ENCODE peak calls at places on chromosomes 3 and 15, in nine cellular contexts. C, Y, H, U, R, B, L, Q and M are unnamed samples.
A peak's percentile ranks its signal among the peaks of the same experiment; 100 is the strongest.

GRCh38 chr15:45265506-45265905 is 13.5 kb downstream of the SLC28A2 start:
- DNase-seq in R (no peak), B (no peak), Q (no peak), U (no peak), L (no peak), C (no peak), Y (no peak), H (no peak), M (no peak)

GRCh38 chr3:136783708-136784191 is 31.6 kb upstream of the STAG1 start:
- DNase-seq in C (peak; percentile 53), L (no peak), Y (no peak), H (peak; percentile 17), U (no peak), B (no peak), R (no peak), Q (peak; percentile 16), M (no peak)

GRCh38 chr3:101466465-101467309 is 46.3 kb downstream of the SENP7 start:
- DNase-seq in B (no peak), Q (peak; percentile 3), Y (no peak), L (no peak), H (no peak), C (no peak), R (peak; percentile 4), U (no peak), M (no peak)

GRCh38 chr3:129485681-129486056 is 42.8 kb upstream of the RHO start:
- DNase-seq in B (peak; percentile 72), R (no peak), U (peak; percentile 73), H (peak; percentile 100), Y (peak; percentile 71), L (peak; percentile 82), C (peak; percentile 98), Q (peak; percentile 99), M (no peak)

GRCh38 chr3:140731440-140732119 is 53.7 kb downstream of the TRIM42 start:
- DNase-seq in R (no peak), Q (no peak), Y (no peak), B (no peak), U (no peak), C (no peak), L (no peak), H (no peak), M (no peak)

GRCh38 chr3:11385329-11385728 is 113.1 kb downstream of the ATG7 start:
- DNase-seq in L (no peak), B (no peak), H (peak; percentile 46), Y (no peak), R (no peak), U (no peak), Q (no peak), C (no peak), M (no peak)

GRCh38 chr15:81160312-81161214 is 26.5 kb downstream of the CFAP161 start:
- DNase-seq in H (peak; percentile 94), L (no peak), U (peak; percentile 60), Q (peak; percentile 93), Y (peak; percentile 91), C (peak; percentile 95), B (peak; percentile 65), R (no peak), M (no peak)

GRCh38 chr3:189947948-189948723 is 172.6 kb downstream of the P3H2 start:
- DNase-seq in Q (peak; percentile 58), R (peak; percentile 34), C (peak; percentile 62), Y (no peak), U (no peak), B (no peak), H (peak; percentile 35), L (no peak), M (no peak)

GRCh38 chr3:5153074-5153473 is 31.0 kb downstream of the ARL8B start:
- DNase-seq in R (no peak), U (no peak), H (no peak), Q (no peak), Y (no peak), C (no peak), B (no peak), L (no peak), M (no peak)

GRCh38 chr3:105518806-105519418 is 152.2 kb downstream of the ALCAM start:
- DNase-seq in R (peak; percentile 20), H (peak; percentile 69), L (no peak), Q (peak; percentile 80), C (peak; percentile 81), Y (peak; percentile 38), B (no peak), U (no peak), M (no peak)

GRCh38 chr3:42051384-42052131 is 39.6 kb upstream of the TRAK1 start:
- DNase-seq in U (no peak), B (no peak), C (no peak), L (no peak), H (peak; percentile 28), R (no peak), Y (no peak), Q (peak; percentile 61), M (no peak)

GRCh38 chr3:64023187-64023860 is at the start of gene PSMD6:
- DNase-seq in Q (peak; percentile 89), L (peak; percentile 90), C (peak; percentile 86), U (peak; percentile 92), R (peak; percentile 98), Y (peak; percentile 57), H (peak; percentile 81), B (peak; percentile 89), M (peak; percentile 82)

GRCh38 chr3:121493431-121493830 is 52.4 kb downstream of the POLQ start:
- DNase-seq in R (no peak), L (no peak), U (no peak), Q (no peak), B (no peak), Y (no peak), H (peak; percentile 35), C (peak; percentile 33), M (no peak)

GRCh38 chr3:39962566-39962965 is 153.2 kb downstream of the MYRIP start:
- DNase-seq in B (no peak), C (no peak), H (peak; percentile 63), U (no peak), L (no peak), Y (no peak), Q (peak; percentile 62), R (no peak), M (no peak)

GRCh38 chr3:31981206-31982181 is at the start of the genes OSBPL10 and ZNF860:
- DNase-seq in H (peak; percentile 81), C (peak; percentile 91), B (peak; percentile 91), L (peak; percentile 89), U (peak; percentile 91), Q (peak; percentile 96), Y (peak; percentile 81), R (peak; percentile 43), M (peak; percentile 61)

GRCh38 chr15:70428211-70428822 is 330.6 kb upstream of the TLE3 start:
- DNase-seq in B (no peak), H (no peak), Y (no peak), C (no peak), L (no peak), Q (no peak), R (no peak), U (no peak), M (no peak)

GRCh38 chr3:71129611-71130515 is 453.7 kb downstream of the FOXP1 start:
- DNase-seq in B (no peak), C (peak; percentile 70), Y (no peak), L (no peak), R (no peak), U (no peak), Q (peak; percentile 60), H (peak; percentile 54), M (no peak)

GRCh38 chr3:172135766-172136729 is 96.7 kb downstream of the FNDC3B start:
- DNase-seq in Y (peak; percentile 63), C (peak; percentile 91), Q (peak; percentile 79), B (no peak), H (peak; percentile 94), R (no peak), L (no peak), U (no peak), M (no peak)

GRCh38 chr3:128052831-128053419 is 688 bp downstream of the SEC61A1 start:
- DNase-seq in H (no peak), Y (no peak), B (no peak), U (no peak), R (no peak), Q (no peak), L (no peak), C (no peak), M (no peak)

GRCh38 chr3:190070623-190071347 is 49.9 kb downstream of the P3H2 start:
- DNase-seq in B (no peak), R (no peak), L (no peak), U (no peak), Y (no peak), C (peak; percentile 39), H (peak; percentile 14), Q (no peak), M (no peak)

GRCh38 chr3:150779402-150779858 is 16.5 kb upstream of the SIAH2 start:
- DNase-seq in U (no peak), Q (no peak), Y (no peak), H (no peak), R (peak; percentile 35), B (peak; percentile 15), C (no peak), L (no peak), M (no peak)

GRCh38 chr15:68326711-68327412 is 49.3 kb downstream of the FEM1B start:
- DNase-seq in B (no peak), Q (no peak), L (no peak), Y (no peak), H (no peak), C (no peak), R (no peak), U (no peak), M (no peak)

GRCh38 chr15:48084759-48085420 is 35.9 kb upstream of the SLC24A5 start:
- DNase-seq in U (no peak), Y (no peak), C (peak; percentile 84), Q (peak; percentile 46), H (no peak), B (no peak), R (peak; percentile 23), L (no peak), M (no peak)
- TF ChIP-seq CTCF in U (peak; percentile 36), Y (peak; percentile 67), C (peak; percentile 82), Q (peak; percentile 55), H (peak; percentile 31), B (peak; percentile 37), R (peak; percentile 50), L (no peak), M (no peak)

GRCh38 chr3:142680710-142681109 is 43.1 kb upstream of the TRPC1 start:
- DNase-seq in C (peak; percentile 22), L (no peak), Y (no peak), Q (no peak), R (no peak), U (no peak), H (no peak), B (no peak), M (no peak)
- TF ChIP-seq CTCF in C (peak; percentile 27), L (no peak), Y (no peak), Q (no peak), R (no peak), U (no peak), H (no peak), B (no peak), M (no peak)

DNA sequence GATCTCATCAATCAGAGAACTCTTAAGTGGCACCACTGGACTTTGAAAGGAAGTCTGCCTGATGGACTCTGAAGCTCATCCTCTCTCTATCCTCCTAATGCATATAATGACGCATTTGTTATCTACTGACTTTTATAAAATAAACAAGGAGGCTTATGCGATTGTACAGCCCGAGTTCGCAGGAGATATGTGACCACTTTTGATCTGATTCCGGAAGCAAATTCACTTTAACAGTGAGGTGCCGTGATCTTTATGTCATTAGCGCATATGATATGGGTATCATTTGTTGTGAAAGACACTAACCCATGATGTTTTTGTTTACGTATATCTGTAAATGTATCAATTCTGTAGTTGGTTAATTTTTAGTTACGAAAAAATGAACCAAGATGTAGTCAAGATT is 427 bp upstream of the RNF111 start:
- DNase-seq in U (no peak), B (no peak), Y (no peak), Q (no peak), H (no peak), L (no peak), R (no peak), C (peak; percentile 29), M (no peak)
- TF ChIP-seq CTCF in U (no peak), B (no peak), Y (no peak), Q (no peak), H (no peak), L (no peak), R (no peak), C (no peak), M (no peak)

GRCh38 chr3:170642882-170643601 is 57.2 kb upstream of the SLC7A14 start:
- DNase-seq in R (no peak), Q (no peak), B (peak; percentile 53), C (no peak), L (no peak), Y (no peak), H (no peak), U (peak; percentile 44), M (peak; percentile 90)
- TF ChIP-seq CTCF in R (no peak), Q (no peak), B (no peak), C (no peak), L (no peak), Y (no peak), H (no peak), U (no peak), M (no peak)